ENCODE peak calls at places on chromosome 21, in five cellular contexts. R is HepG2, I is SK-N-SH, V is K562, Z is GM12878. X is an unnamed sample.

GRCh38 chr21:14691924-14692323 is 145.8 kb upstream of the SAMSN1 start:
- DNase-seq in R (no peak), Z (no peak), I (no peak), V (no peak), X (no peak)

GRCh38 chr21:36379236-36379635 is 6.0 kb upstream of the CHAF1B start:
- DNase-seq in Z (no peak), V (no peak), I (no peak), R (no peak), X (no peak)

GRCh38 chr21:38875694-38876492 is 70.2 kb downstream of the ETS2 start:
- DNase-seq in R (no peak), I (no peak), V (no peak), Z (no peak), X (peak)

GRCh38 chr21:42580793-42581201 is 67.1 kb downstream of the SLC37A1 start:
- DNase-seq in R (no peak), Z (no peak), I (no peak), V (no peak), X (no peak)

GRCh38 chr21:17435565-17436543 is 77.0 kb upstream of the CXADR start:
- DNase-seq in V (no peak), R (no peak), I (peak), Z (no peak), X (no peak)

GRCh38 chr21:39984613-39985012 is 117.4 kb downstream of the PCP4 start:
- DNase-seq in Z (no peak), I (no peak), V (no peak), R (no peak), X (no peak)

GRCh38 chr21:38743772-38744529 is 61.8 kb upstream of the ETS2 start:
- DNase-seq in Z (no peak), I (no peak), R (no peak), V (no peak), X (no peak)

GRCh38 chr21:38667466-38667865 is 138.3 kb upstream of the ETS2 start:
- DNase-seq in V (no peak), Z (no peak), I (no peak), R (no peak), X (no peak)

GRCh38 chr21:14603202-14603601 is 57.1 kb upstream of the SAMSN1 start:
- DNase-seq in Z (no peak), I (no peak), R (no peak), V (no peak), X (peak)

GRCh38 chr21:42496839-42497202 is 797 bp upstream of the RSPH1 start:
- DNase-seq in I (peak), V (no peak), R (no peak), Z (no peak), X (no peak)

GRCh38 chr21:15174923-15175322 is 110.1 kb upstream of the NRIP1 start:
- DNase-seq in V (no peak), Z (no peak), R (no peak), I (no peak), X (no peak)

DNA sequence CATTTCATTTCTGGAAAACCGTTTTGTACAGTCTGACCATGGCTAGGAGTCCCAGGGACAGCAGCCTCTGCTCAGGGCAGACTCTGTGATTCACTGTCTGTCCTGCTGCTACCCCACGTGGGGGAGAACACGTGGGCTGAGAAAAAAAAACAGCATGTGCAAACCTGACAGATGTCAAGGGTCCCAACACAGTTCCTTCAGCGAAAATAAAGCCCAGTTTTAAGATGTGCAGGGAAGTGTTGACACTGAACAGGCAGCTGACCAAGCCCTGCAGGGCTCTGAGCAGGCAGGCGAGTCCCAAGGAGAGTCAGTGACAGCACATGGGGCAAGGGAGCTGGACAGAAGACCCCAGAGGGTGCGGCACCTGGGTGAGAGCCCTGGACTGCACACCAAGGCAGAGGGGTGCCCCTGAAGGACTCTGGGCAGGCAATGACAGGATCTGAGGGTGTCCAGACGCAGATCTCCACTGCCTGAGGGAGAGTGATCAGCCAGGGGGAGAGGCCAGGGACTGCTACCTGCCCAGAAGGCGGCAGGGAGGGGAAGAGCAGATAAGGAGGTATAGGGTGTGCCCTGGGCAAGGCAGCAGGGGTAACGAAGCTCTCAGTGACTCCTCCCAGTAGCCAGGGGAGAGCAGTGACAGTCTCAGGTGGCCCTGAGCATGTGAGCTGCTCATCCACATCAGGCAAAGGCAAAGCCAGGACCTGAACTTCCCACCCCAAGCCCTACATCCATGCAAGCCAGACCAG is 5.1 kb upstream of the SPATC1L start:
- DNase-seq in I (peak), R (no peak), V (peak), Z (no peak), X (peak)
- TF ChIP-seq MXI1 in I (peak), R (no peak), V (peak), Z (no peak), X (peak)

DNA sequence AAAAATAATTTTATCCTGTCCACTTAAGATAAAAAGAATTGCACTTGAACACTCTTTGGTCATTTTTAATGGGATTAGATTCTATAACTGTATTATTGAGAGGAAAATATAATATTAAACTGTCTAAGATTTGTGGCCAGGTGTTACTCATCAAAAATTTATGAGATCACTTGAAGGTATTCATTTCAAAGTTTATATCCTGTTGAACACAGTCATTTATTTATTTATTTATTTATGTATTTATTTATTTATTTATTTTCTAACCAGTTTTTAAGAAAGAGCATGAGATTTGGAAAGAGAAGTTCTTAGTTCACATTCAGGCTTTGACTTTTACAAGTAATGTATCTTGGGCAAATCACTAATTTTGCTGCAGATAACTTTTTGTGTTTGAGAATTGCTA is 692.7 kb downstream of the LTN1 start:
- DNase-seq in R (no peak), I (no peak), Z (no peak), V (no peak), X (no peak)
- TF ChIP-seq MXI1 in R (no peak), I (no peak), Z (no peak), V (no peak), X (no peak)

DNA sequence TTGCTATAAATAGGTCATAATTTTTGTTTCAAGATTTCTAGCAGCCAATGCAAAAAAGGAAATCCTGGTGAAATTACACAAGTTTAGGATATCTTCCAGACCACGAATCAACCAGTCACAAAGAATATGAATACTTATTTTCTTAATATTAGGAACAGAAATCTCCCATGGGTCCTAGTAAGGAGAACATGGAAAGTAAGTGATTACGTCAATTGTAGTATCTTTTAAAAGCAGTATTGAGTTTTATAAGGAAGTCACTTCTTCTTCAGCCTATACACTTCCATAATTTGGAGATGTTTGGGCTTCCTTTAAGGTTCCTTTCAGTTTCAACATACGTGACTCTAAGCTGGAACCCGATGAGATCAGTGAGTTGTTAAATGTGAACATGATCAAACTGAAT is 534.5 kb downstream of the USP25 start:
- DNase-seq in V (no peak), R (no peak), Z (no peak), I (no peak), X (no peak)
- TF ChIP-seq MXI1 in V (no peak), R (no peak), Z (no peak), I (no peak), X (no peak)

DNA sequence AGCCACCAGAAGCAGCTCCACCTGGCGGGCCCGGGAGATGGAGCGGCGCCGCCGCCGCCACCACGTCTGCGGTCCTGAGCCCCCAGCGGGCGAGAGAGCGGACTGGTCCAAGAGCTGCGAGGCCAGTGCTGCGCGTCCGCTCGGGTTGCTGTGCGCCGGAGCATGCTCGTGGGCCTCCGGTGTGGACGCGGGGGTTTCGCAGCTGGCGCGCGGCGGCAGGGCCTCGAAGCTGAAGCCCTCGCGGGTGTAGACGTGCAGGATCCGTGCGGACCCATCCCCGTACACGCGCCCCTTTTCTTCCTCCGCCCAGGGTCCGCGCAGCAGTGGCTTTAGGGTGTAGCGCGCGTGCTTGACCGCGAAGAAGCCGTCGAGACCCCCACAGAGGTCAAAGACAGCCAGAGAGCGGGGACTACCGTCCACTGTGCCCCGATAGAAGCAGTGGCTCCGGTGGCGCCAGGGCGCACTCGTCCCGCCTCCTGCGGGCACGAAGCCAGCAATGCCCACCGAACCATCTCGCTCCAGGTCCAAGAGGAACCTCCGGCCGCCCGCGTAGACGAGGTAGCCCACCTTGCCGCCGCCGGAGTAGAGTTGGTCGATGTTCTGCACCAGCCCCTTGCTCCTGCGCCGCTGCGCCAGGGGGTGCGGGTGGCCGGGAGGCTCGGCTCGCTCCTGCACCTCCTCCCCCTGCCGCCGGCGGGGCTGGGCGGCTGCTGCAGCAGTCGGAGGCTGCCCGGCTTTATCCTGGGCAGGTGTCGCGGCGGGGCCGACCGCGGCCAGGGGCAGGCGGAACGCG is 1.1 kb downstream of the ADAMTS5 start:
- DNase-seq in V (no peak), Z (no peak), R (no peak), I (peak), X (peak)
- TF ChIP-seq MXI1 in V (no peak), Z (no peak), R (no peak), I (no peak), X (no peak)

DNA sequence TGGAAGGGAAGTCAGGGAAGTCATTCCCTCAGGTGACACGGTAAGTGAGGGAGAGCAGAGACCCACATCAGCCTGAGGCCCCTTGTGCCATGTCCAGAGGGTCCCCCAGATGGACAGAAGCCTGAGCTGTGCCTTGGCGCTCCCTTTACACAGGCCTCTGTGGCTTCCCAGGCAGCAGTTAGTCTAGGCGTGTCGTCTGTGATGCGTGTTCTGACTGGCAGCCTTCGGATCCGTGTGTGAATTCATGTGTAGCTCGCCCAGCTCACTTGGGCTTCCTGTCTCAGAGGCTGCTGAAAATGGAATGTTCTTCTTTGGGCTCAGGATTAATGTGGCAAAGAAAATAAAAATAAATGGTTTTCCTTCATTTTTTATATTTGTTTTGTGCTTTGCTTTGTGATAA is 28.3 kb downstream of the PRMT2 start:
- DNase-seq in R (no peak), V (no peak), I (no peak), Z (no peak), X (no peak)
- TF ChIP-seq MXI1 in R (no peak), V (no peak), I (no peak), Z (no peak), X (no peak)

GRCh38 chr21:34498623-34499022 is 13.4 kb downstream of the KCNE1 start:
- DNase-seq in Z (no peak), V (no peak), I (no peak), R (no peak), X (peak)
- TF ChIP-seq MXI1 in Z (no peak), V (no peak), I (no peak), R (no peak), X (no peak)

DNA sequence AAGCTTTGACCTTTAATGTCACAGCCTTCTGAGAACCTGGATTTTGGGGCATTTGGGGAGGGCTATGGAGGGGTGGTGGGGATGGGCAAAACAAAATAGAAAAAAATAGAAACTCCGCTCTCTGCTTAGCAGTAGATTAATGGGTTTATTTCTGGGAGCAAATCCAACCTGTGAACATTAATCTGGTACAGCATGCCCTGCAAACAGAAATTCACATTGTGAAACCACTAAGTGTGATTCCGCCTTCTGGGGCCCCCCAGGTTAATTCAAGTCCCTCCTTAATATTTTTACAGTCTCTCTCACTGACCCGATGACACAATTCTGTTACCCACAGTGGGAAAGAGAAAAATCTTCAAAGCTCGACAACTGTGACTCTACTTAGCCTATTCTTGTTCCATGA is 76.4 kb downstream of the TIAM1 start:
- DNase-seq in I (no peak), R (no peak), V (no peak), Z (no peak), X (no peak)
- TF ChIP-seq MXI1 in I (no peak), R (no peak), V (no peak), Z (no peak), X (no peak)

GRCh38 chr21:46114963-46115362 is 17.1 kb downstream of the COL6A2 start:
- DNase-seq in R (no peak), V (no peak), I (peak), Z (no peak), X (no peak)
- TF ChIP-seq MXI1 in R (no peak), V (no peak), I (no peak), Z (no peak), X (no peak)

DNA sequence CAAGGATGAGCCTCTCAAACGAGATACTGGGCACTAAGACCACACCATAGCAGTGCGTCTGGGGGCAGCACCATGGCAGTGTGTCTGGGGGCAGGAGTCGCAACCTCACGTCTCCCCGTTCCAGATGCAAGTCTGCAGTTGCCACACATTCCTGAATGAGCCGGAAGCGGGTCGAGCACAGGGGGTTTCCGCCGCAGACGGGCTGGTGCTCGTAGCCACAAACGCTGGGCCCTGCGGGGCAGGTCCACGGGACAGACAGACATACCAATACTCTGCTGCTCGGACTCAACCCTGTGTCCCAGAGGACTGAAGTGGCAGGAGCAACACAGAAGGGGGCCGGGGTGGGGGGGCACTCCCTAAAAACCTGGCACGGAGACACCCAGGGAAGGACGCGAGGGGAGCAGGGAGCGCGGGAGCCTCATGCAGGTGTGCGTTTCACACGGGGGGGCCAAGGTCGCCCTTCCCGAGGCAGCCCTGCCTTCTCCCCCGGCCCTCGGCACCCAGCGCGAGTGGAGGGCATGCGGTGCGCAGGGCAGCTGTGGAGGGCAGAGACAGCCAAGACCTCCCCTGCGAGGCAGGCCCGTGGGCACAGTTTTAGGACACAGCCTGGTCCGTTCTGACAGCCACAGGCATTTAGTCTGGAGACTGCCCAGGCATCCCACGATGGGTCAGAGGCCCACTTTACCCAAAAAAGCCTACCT is 24.5 kb downstream of the PTTG1IP start:
- DNase-seq in V (no peak), I (no peak), R (no peak), Z (no peak), X (no peak)
- TF ChIP-seq MXI1 in V (no peak), I (no peak), R (no peak), Z (no peak), X (no peak)